ENCODE peak calls at places on chromosomes 11 and 22, in seven cellular contexts. R, X, M, E, U, S and C are unnamed samples.

GRCh38 chr11:106925245-106925644 is 93.0 kb downstream of the GUCY1A2 start:
- DNase-seq in R (no peak), X (no peak), M (no peak), E (no peak), U (no peak), S (no peak), C (no peak)

GRCh38 chr11:76120513-76121081 is 85.7 kb downstream of the WNT11 start:
- DNase-seq in R (no peak), X (no peak), M (no peak), E (no peak), U (no peak), S (no peak), C (no peak)

GRCh38 chr22:45708145-45708544 is 36.5 kb downstream of the ATXN10 start:
- DNase-seq in R (no peak), X (no peak), M (no peak), E (no peak), U (no peak), S (no peak), C (no peak)

GRCh38 chr22:46267431-46268279 is at the start of gene TTC38:
- DNase-seq in R (peak; percentile 55), X (peak; percentile 96), M (no peak), E (peak; percentile 40), U (peak; percentile 96), S (peak; percentile 67), C (peak; percentile 86)

GRCh38 chr11:12125609-12126149 is 15.3 kb downstream of the MICAL2 start:
- DNase-seq in R (no peak), X (no peak), M (no peak), E (no peak), U (no peak), S (no peak), C (no peak)

GRCh38 chr11:14891143-14892035 is 642 bp downstream of the CYP2R1 start:
- DNase-seq in R (peak; percentile 96), X (peak; percentile 94), M (peak; percentile 78), E (peak; percentile 90), U (peak; percentile 95), S (peak; percentile 81), C (peak; percentile 76)

GRCh38 chr22:44620129-44620840 is 81.7 kb upstream of the PRR5 start:
- DNase-seq in R (peak; percentile 79), X (peak; percentile 86), M (peak; percentile 57), E (peak; percentile 76), U (peak; percentile 91), S (peak; percentile 67), C (peak; percentile 80)

GRCh38 chr11:76512851-76513653 is 68.2 kb downstream of the EMSY start:
- DNase-seq in R (no peak), X (no peak), M (no peak), E (no peak), U (no peak), S (no peak), C (no peak)

GRCh38 chr11:64910451-64911093 is 6.4 kb downstream of the ATG2A start:
- DNase-seq in R (no peak), X (no peak), M (no peak), E (no peak), U (peak; percentile 58), S (no peak), C (no peak)

GRCh38 chr22:44025171-44026065 is 1.3 kb downstream of the PARVB start:
- DNase-seq in R (no peak), X (no peak), M (no peak), E (no peak), U (peak; percentile 84), S (no peak), C (no peak)

GRCh38 chr11:131745405-131745804 is 375.0 kb downstream of the NTM start:
- DNase-seq in R (no peak), X (no peak), M (no peak), E (no peak), U (no peak), S (no peak), C (no peak)

GRCh38 chr22:39457047-39457545 is 284 bp downstream of the MGAT3 start:
- DNase-seq in R (no peak), X (no peak), M (no peak), E (no peak), U (no peak), S (no peak), C (peak; percentile 56)

GRCh38 chr11:104713366-104713765 is 184.9 kb downstream of the CASP12 start:
- DNase-seq in R (no peak), X (no peak), M (no peak), E (no peak), U (no peak), S (no peak), C (no peak)

GRCh38 chr22:19604711-19605268 is 80.6 kb upstream of the CLDN5 start:
- DNase-seq in R (no peak), X (no peak), M (no peak), E (no peak), U (no peak), S (no peak), C (no peak)

GRCh38 chr11:61904539-61905048 is 12.8 kb downstream of the RAB3IL1 start:
- DNase-seq in R (peak; percentile 50), X (no peak), M (no peak), E (no peak), U (peak; percentile 91), S (no peak), C (peak; percentile 82)

GRCh38 chr11:12212181-12212820 is 101.9 kb downstream of the MICAL2 start:
- DNase-seq in R (no peak), X (no peak), M (no peak), E (no peak), U (no peak), S (no peak), C (no peak)

GRCh38 chr11:113496026-113496651 is 20.9 kb upstream of the DRD2 start:
- DNase-seq in R (no peak), X (no peak), M (no peak), E (no peak), U (no peak), S (no peak), C (no peak)

GRCh38 chr11:96324912-96325311 is 18.1 kb downstream of the MAML2 start:
- DNase-seq in R (no peak), X (no peak), M (no peak), E (no peak), U (no peak), S (no peak), C (no peak)

GRCh38 chr11:1218788-1219445 is 3.9 kb upstream of the MUC5B start:
- DNase-seq in R (no peak), X (peak; percentile 74), M (no peak), E (no peak), U (peak; percentile 60), S (no peak), C (no peak)

GRCh38 chr22:27139935-27140493 is 482.6 kb downstream of the MIAT start:
- DNase-seq in R (no peak), X (no peak), M (no peak), E (no peak), U (no peak), S (no peak), C (no peak)

GRCh38 chr22:21446827-21447690 is 20.1 kb upstream of the TMEM191C start:
- DNase-seq in R (no peak), X (no peak), M (no peak), E (no peak), U (peak; percentile 61), S (peak; percentile 13), C (peak; percentile 1)

GRCh38 chr11:45303316-45303715 is 17.2 kb upstream of the SYT13 start:
- DNase-seq in R (no peak), X (peak; percentile 17), M (no peak), E (no peak), U (no peak), S (no peak), C (no peak)

GRCh38 chr11:11076879-11077278 is 219.0 kb upstream of the ZBED5 start:
- DNase-seq in R (no peak), X (no peak), M (no peak), E (no peak), U (no peak), S (no peak), C (no peak)

GRCh38 chr22:36569999-36570398 is 41.0 kb upstream of the EIF3D start:
- DNase-seq in R (no peak), X (no peak), M (no peak), E (no peak), U (no peak), S (no peak), C (peak; percentile 46)

GRCh38 chr22:23402275-23403151 is 177.6 kb downstream of the IGLL1 start:
- DNase-seq in R (no peak), X (peak; percentile 75), M (no peak), E (peak; percentile 35), U (peak; percentile 90), S (no peak), C (peak; percentile 87)

GRCh38 chr11:18013790-18014507 is 1.1 kb upstream of the SERGEF start:
- DNase-seq in R (no peak), X (no peak), M (no peak), E (peak; percentile 1), U (peak; percentile 57), S (no peak), C (peak; percentile 5)

GRCh38 chr11:75462117-75462653 is 29.2 kb upstream of the KLHL35 start:
- DNase-seq in R (no peak), X (no peak), M (no peak), E (no peak), U (peak; percentile 3), S (no peak), C (no peak)

GRCh38 chr11:76669901-76670474 is 559 bp downstream of the LRRC32 start:
- DNase-seq in R (peak; percentile 42), X (no peak), M (no peak), E (no peak), U (peak; percentile 88), S (no peak), C (peak; percentile 65)

GRCh38 chr11:100711984-100712383 is 24.9 kb downstream of the ARHGAP42 start:
- DNase-seq in R (no peak), X (no peak), M (no peak), E (no peak), U (no peak), S (no peak), C (no peak)

GRCh38 chr11:8260202-8260996 is 3.3 kb downstream of the LMO1 start:
- DNase-seq in R (no peak), X (peak; percentile 46), M (no peak), E (no peak), U (peak; percentile 50), S (peak; percentile 24), C (no peak)

GRCh38 chr22:29060251-29060650 is 1.4 kb downstream of the C22orf31 start:
- DNase-seq in R (no peak), X (no peak), M (no peak), E (no peak), U (no peak), S (no peak), C (no peak)

GRCh38 chr11:60934091-60934789 is 10.0 kb downstream of the TMEM132A start:
- DNase-seq in R (no peak), X (no peak), M (no peak), E (no peak), U (no peak), S (no peak), C (no peak)

GRCh38 chr11:122754553-122755322 is 83.6 kb upstream of the CRTAM start:
- DNase-seq in R (peak; percentile 8), X (no peak), M (no peak), E (peak; percentile 60), U (no peak), S (no peak), C (no peak)

GRCh38 chr22:47465222-47465621 is 702.8 kb downstream of the TBC1D22A start:
- DNase-seq in R (no peak), X (no peak), M (no peak), E (no peak), U (no peak), S (no peak), C (no peak)

GRCh38 chr11:66207816-66208215 is 60.6 kb upstream of the RAB1B start:
- DNase-seq in R (no peak), X (no peak), M (no peak), E (no peak), U (no peak), S (no peak), C (no peak)